ENCODE peak calls at places on chromosomes 16 and 17, in six cellular contexts. R is tibial nerve, F is ovary, K is A549, U is HepG2, X is H1. P is an unnamed sample.

GRCh38 chr16:66520406-66521194 is 29.3 kb downstream of the TK2 start:
- DNase-seq in R (no peak), X (no peak), U (no peak), K (no peak), F (no peak), P (no peak)

GRCh38 chr16:48497129-48497528 is 111.9 kb upstream of the SIAH1 start:
- DNase-seq in R (no peak), F (no peak), K (no peak), X (no peak), U (no peak), P (no peak)

GRCh38 chr16:58345574-58346354 is 46.5 kb upstream of the GINS3 start:
- DNase-seq in F (no peak), X (no peak), U (no peak), K (no peak), R (no peak), P (no peak)

GRCh38 chr17:74427048-74427762 is 4.7 kb upstream of the GPRC5C start:
- DNase-seq in R (no peak), F (peak), K (no peak), U (peak), X (no peak), P (peak)

GRCh38 chr17:45702666-45703266 is 81.4 kb upstream of the CRHR1 start:
- DNase-seq in X (no peak), U (no peak), R (no peak), F (no peak), K (peak), P (no peak)

GRCh38 chr17:18184143-18185007 is 747 bp downstream of the ALKBH5 start:
- DNase-seq in X (no peak), F (peak), U (no peak), R (peak), K (peak), P (peak)

GRCh38 chr17:43667506-43668438 is 6.0 kb upstream of the MEOX1 start:
- DNase-seq in U (peak), R (no peak), F (no peak), X (no peak), K (no peak), P (no peak)

GRCh38 chr17:60601443-60602384 is 1.7 kb downstream of the PPM1D start:
- DNase-seq in F (peak), X (no peak), K (peak), R (no peak), U (peak), P (peak)

GRCh38 chr17:69729937-69730336 is 315.4 kb downstream of the MAP2K6 start:
- DNase-seq in K (no peak), X (no peak), R (no peak), U (no peak), F (no peak), P (no peak)

GRCh38 chr17:68792042-68792685 is 163.0 kb downstream of the ABCA8 start:
- DNase-seq in U (no peak), F (no peak), R (no peak), X (no peak), K (no peak), P (no peak)

GRCh38 chr17:12522743-12523181 is 142.9 kb upstream of the MYOCD start:
- DNase-seq in F (no peak), K (peak), R (no peak), X (no peak), U (peak), P (peak)

GRCh38 chr17:32495347-32496253 is 8.8 kb downstream of the CDK5R1 start:
- DNase-seq in K (no peak), R (no peak), X (no peak), F (peak), U (no peak), P (no peak)

GRCh38 chr17:82356845-82357355 is 2.1 kb upstream of the TEX19 start:
- DNase-seq in R (no peak), U (no peak), F (no peak), X (no peak), K (no peak), P (no peak)

GRCh38 chr17:57924677-57925076 is 30.5 kb downstream of the CUEDC1 start:
- DNase-seq in U (no peak), K (no peak), F (no peak), R (no peak), X (no peak), P (no peak)

GRCh38 chr16:12406840-12407690 is 396.6 kb downstream of the CPPED1 start:
- DNase-seq in F (no peak), K (peak), R (no peak), X (no peak), U (peak), P (no peak)

GRCh38 chr17:36590082-36590481 is 1.6 kb upstream of the DHRS11 start:
- DNase-seq in R (no peak), F (no peak), X (no peak), K (no peak), U (no peak), P (no peak)
- TF ChIP-seq EP300 in R (no peak), F (no peak), X (no peak), K (no peak), U (no peak), P (no peak)

GRCh38 chr17:37516131-37516561 is 26.5 kb downstream of the DUSP14 start:
- DNase-seq in F (no peak), R (no peak), K (no peak), U (no peak), X (no peak), P (no peak)
- TF ChIP-seq EP300 in F (no peak), R (no peak), K (no peak), U (no peak), X (no peak), P (no peak)

GRCh38 chr16:87809150-87809902 is 43.5 kb upstream of the KLHDC4 start:
- DNase-seq in R (no peak), X (no peak), K (no peak), F (no peak), U (peak), P (no peak)

GRCh38 chr16:87808108-87808507 is 42.3 kb upstream of the KLHDC4 start:
- DNase-seq in R (no peak), X (no peak), U (no peak), K (no peak), F (no peak), P (no peak)

GRCh38 chr16:87806246-87806607 is 40.4 kb upstream of the KLHDC4 start:
- DNase-seq in R (no peak), U (no peak), F (no peak), X (no peak), K (no peak), P (peak)

GRCh38 chr16:87803385-87803784 is 37.6 kb upstream of the KLHDC4 start:
- DNase-seq in R (no peak), F (no peak), X (no peak), K (no peak), U (no peak), P (no peak)

DNA sequence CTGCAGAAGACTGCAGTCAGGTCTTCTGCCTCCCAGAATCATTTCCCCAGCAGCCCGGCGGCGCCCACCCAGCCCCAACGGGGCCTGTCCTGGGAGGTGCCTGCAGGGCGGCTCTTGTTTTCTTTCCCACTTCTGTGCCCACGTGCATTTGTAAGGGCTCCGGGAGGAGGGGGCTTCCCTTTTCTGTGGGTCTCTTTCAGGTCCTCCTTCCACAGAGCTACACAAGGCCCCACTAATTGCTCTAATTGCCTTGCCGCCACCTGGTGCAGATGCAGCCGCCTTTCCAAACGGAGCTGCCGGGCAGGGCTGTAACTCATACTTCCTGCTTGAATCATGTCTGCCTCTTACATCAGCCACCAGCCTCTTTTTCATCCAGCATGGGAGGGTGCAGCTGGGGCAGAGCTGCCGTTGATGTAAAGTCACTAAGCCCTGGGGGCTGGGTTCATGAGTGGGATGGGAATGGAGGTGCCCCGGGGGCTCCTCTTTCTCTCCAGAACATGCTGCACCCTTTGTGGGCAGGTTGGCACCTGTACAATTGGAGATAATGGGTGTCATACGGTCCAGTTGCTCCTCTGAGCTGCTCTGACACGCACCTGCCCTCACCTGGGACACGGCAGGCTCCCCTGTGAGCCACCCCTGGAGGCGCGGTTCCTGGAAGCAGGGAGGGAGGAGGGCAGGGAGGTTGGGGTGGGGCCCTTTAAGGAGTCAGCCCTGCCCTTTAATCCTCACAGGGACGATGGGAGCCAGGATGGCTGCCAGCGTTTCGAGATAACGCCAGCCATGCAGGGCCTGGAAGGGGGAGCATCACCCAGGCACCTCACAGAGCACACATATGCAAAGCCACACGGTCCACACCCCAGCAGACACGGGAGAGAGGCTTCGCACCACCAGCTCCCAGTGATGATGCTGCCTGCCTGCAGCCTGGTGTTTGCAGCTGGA is 41.1 kb upstream of the KLHDC4 start:
- DNase-seq in X (no peak), R (no peak), U (peak), F (no peak), K (peak), P (peak)
- TF ChIP-seq EP300 in X (no peak), R (no peak), U (peak), F (no peak), K (peak), P (no peak)

DNA sequence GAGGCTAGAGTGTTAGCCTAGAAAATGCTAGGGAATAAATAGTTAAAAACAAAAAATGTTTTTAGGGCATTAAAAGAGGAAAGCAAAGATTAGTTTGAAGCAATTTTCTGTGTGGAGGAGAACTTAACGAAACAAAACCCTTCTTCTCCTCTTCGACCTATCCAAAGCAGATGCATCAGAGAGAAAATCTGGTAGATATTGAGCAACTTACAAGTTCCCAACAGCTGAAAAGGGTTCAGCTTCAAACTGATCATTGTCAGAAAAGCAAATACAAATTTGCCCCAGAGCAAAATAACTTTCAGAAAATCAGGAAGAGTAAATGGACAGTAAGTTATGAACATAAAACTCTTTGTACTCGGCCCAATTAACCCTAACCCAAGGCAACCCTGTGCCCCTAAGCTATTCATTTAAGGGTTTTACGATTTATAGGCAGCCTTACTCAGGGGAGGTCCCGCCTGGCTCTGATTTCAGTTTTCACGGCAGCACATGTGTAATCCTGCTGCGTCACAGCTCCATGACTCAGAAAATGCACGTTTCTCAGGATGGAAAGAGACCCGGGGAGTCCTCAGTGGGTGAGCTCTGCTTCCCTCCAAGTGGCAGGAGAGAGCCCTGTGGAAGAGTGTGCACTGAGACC is 405.7 kb upstream of the SALL1 start:
- DNase-seq in X (no peak), R (no peak), K (peak), F (peak), U (no peak), P (no peak)
- TF ChIP-seq EP300 in X (no peak), R (peak), K (peak), F (no peak), U (no peak), P (no peak)

DNA sequence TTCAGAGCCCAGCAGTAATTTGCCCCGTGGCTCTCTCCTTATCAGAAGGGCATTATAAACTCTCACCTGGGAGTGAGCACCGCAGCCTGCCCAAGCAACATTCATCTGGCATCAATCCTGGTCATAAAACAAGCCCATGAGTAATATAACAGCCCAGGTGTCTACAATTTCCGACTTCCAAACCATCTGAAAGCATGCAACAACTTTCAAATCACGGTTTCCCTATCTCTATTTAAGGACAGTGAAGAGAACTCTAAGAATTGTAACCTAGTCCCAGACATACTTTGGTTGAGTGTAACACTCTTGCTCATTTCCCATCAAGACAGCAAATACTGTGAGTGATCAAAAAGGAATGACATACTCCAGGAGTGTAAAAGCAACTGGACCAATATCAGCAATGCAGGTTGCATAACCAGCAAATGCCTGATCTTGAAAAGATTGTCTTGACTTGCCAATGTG is 487.4 kb upstream of the SOX9 start:
- DNase-seq in R (no peak), U (no peak), X (no peak), F (no peak), K (peak), P (no peak)
- TF ChIP-seq EP300 in R (no peak), U (no peak), X (no peak), F (no peak), K (peak), P (no peak)

GRCh38 chr16:81405702-81406113 is 38.9 kb upstream of the CMIP start:
- DNase-seq in F (no peak), R (no peak), X (peak), U (peak), K (peak), P (peak)
- TF ChIP-seq EP300 in F (no peak), R (no peak), X (no peak), U (no peak), K (peak), P (no peak)

DNA sequence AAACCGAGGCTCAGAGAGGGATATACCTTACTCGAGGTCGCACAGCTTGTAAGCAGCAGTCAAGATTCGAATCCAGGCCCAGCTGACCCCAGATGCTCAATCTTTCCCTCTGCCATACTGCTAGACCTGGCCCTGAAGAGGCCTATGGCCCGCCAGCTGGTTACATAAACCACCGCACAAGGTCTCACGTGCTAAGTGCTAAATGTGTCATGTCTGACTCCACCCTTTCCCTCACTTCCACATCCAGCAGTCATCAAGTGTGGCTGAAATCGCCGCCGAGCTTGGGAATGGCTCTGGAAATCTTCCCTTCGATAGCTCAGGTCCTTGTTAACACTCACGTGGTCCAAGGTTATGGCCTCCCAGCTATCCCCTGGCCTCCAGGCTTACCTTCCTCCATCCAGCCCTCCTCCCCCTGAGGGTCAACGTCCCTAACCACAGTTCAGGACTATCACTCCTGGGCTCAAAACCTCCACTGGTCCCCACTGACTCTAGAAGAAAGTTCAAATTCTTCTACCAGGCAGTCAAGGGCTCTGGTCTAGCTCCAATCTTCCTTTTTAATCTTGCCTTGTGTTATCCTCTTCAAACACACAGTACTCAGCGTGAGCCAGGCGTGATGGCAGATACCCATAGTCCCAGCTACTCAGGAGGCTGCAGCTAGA is 3.5 kb downstream of the ZBTB4 start:
- DNase-seq in K (no peak), U (no peak), F (no peak), R (no peak), X (no peak), P (no peak)
- TF ChIP-seq EP300 in K (no peak), U (no peak), F (no peak), R (peak), X (no peak), P (no peak)

DNA sequence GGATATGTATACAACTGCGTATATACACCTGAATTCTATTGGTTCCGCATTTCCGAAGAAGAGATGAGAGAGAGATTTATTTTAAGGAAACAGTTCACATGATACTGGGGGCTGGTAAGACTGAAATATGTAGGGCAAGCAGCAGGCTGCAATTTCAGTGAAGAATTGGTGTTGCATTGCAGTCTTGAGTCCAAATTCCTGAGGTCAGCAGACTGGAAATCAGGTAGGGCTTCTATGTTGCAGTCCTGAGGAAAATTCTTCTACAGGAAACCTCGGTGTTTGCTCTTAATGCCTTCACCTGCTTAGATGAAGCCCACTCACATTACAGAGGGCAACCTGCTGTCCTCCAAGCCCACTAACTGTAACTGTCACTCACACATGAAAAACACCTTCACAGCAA is 128.2 kb upstream of the MED13 start:
- DNase-seq in K (no peak), F (no peak), R (no peak), X (no peak), U (no peak), P (no peak)
- TF ChIP-seq EP300 in K (no peak), F (no peak), R (no peak), X (no peak), U (no peak), P (no peak)